ENCODE peak calls at places on chromosomes 4 and X, in nine cellular contexts. R is OCI-LY7, H is heart right ventricle, Z is PC-3, Y is endodermal cell, T is fibroblast of lung, E is astrocyte, N is uterus, G is BJ. M is an unnamed sample.

GRCh38 chrX:119041175-119041574 is 31.6 kb upstream of the CT47C1 start:
- DNase-seq in N (peak), Y (no peak), G (peak), E (peak), H (peak), T (peak), Z (peak), R (no peak), M (no peak)

GRCh38 chrX:67780694-67781109 is 236.9 kb downstream of the AR start:
- DNase-seq in Z (peak), H (peak), R (no peak), E (peak), Y (no peak), T (peak), G (peak), N (peak), M (no peak)

GRCh38 chrX:9847071-9847470 is 60.8 kb downstream of the SHROOM2 start:
- DNase-seq in Y (no peak), N (no peak), Z (peak), E (peak), H (no peak), T (no peak), G (peak), R (no peak), M (no peak)

GRCh38 chr4:72300126-72300525 is 268.3 kb downstream of the NPFFR2 start:
- DNase-seq in Y (no peak), Z (no peak), E (no peak), N (no peak), H (no peak), R (no peak), T (no peak), G (no peak), M (no peak)

GRCh38 chr4:162499478-162499877 is 335.7 kb upstream of the FSTL5 start:
- DNase-seq in T (no peak), N (no peak), G (no peak), E (no peak), H (no peak), Z (peak), R (peak), Y (no peak), M (no peak)

GRCh38 chr4:336099-336892 is 1.3 kb upstream of the ZNF141 start:
- DNase-seq in T (peak), R (no peak), G (no peak), Z (no peak), N (peak), H (peak), Y (peak), E (no peak), M (no peak)

GRCh38 chrX:25013593-25014365 is 2.0 kb downstream of the ARX start:
- DNase-seq in E (no peak), Y (peak), G (no peak), T (no peak), H (no peak), N (no peak), R (peak), Z (no peak), M (no peak)

GRCh38 chr4:165048170-165048569 is 5.5 kb upstream of the TRIM75 start:
- DNase-seq in E (no peak), H (no peak), Z (no peak), G (no peak), R (no peak), N (no peak), Y (peak), T (no peak), M (no peak)

GRCh38 chr4:80305466-80305865 is 30.1 kb upstream of the CFAP299 start:
- DNase-seq in T (no peak), E (peak), R (no peak), G (peak), H (no peak), Z (peak), N (no peak), Y (no peak), M (no peak)

GRCh38 chr4:24089831-24090531 is 200.1 kb upstream of the PPARGC1A start:
- DNase-seq in N (no peak), H (no peak), Z (peak), T (peak), E (peak), Y (no peak), G (no peak), R (no peak), M (no peak)

GRCh38 chr4:4580494-4580893 is 38.6 kb upstream of the STX18 start:
- DNase-seq in H (no peak), E (no peak), G (no peak), N (no peak), Y (no peak), R (no peak), Z (no peak), T (no peak), M (no peak)

GRCh38 chr4:13543648-13544555 is at the start of gene NKX3-2:
- DNase-seq in Y (peak), Z (peak), R (no peak), E (no peak), T (no peak), N (no peak), G (no peak), H (no peak), M (no peak)

GRCh38 chr4:175833574-175834350 is 21.7 kb upstream of the GPM6A start:
- DNase-seq in Z (peak), E (peak), H (no peak), Y (no peak), G (no peak), R (peak), N (no peak), T (no peak), M (no peak)

GRCh38 chrX:32591589-32591988 is 619.8 kb downstream of the DMD start:
- DNase-seq in Y (no peak), T (no peak), N (no peak), H (no peak), G (no peak), R (no peak), Z (no peak), E (no peak), M (no peak)

GRCh38 chr4:76504613-76505465 is 69.8 kb downstream of the SHROOM3 start:
- DNase-seq in H (no peak), Y (no peak), E (peak), G (no peak), T (peak), N (no peak), R (peak), Z (peak), M (peak)

GRCh38 chr4:14749910-14750309 is 252.4 kb upstream of the CPEB2 start:
- DNase-seq in H (peak), R (no peak), E (peak), G (no peak), Z (peak), Y (peak), T (peak), N (no peak), M (no peak)

GRCh38 chr4:68416591-68416990 is 30.7 kb upstream of the TMPRSS11E start:
- DNase-seq in R (no peak), E (no peak), G (no peak), N (no peak), T (no peak), H (no peak), Y (no peak), Z (peak), M (no peak)

GRCh38 chrX:15849555-15849954 is 5.1 kb downstream of the AP1S2 start:
- DNase-seq in G (no peak), E (no peak), N (no peak), Y (peak), T (peak), Z (peak), H (no peak), R (no peak), M (no peak)

GRCh38 chr4:23333946-23334878 is 555.6 kb downstream of the PPARGC1A start:
- DNase-seq in Y (peak), Z (peak), R (peak), H (peak), G (peak), N (no peak), T (peak), E (peak), M (no peak)

GRCh38 chrX:47877327-47877726 is 40.6 kb downstream of the ZNF81 start:
- DNase-seq in H (no peak), R (no peak), Z (no peak), E (no peak), N (no peak), T (no peak), Y (no peak), G (no peak), M (no peak)

GRCh38 chrX:56978172-56978571 is 17.2 kb downstream of the SPIN3 start:
- DNase-seq in N (peak), T (peak), Y (peak), E (peak), R (peak), H (peak), Z (peak), G (no peak), M (no peak)

GRCh38 chr4:4666693-4667642 is 125.1 kb upstream of the STX18 start:
- DNase-seq in R (no peak), Y (peak), E (peak), T (peak), H (no peak), Z (no peak), N (no peak), G (peak), M (no peak)

GRCh38 chrX:108165349-108166111 is 74.0 kb downstream of the ATG4A start:
- DNase-seq in N (peak), Y (peak), E (peak), T (peak), Z (peak), R (no peak), H (no peak), G (no peak), M (no peak)

GRCh38 chr4:162163892-162164759 is at the start of gene FSTL5:
- DNase-seq in T (peak), N (no peak), Y (peak), H (peak), G (no peak), Z (peak), E (peak), R (no peak), M (no peak)

GRCh38 chrX:15146515-15146914 is 123.4 kb downstream of the ASB9 start:
- DNase-seq in Y (peak), T (peak), H (no peak), Z (peak), E (no peak), R (peak), N (no peak), G (no peak), M (no peak)

GRCh38 chrX:39955621-39956020 is 142.1 kb downstream of the BCOR start:
- DNase-seq in N (no peak), Y (peak), T (no peak), H (no peak), E (no peak), R (peak), G (no peak), Z (no peak), M (no peak)

GRCh38 chr4:98937977-98938376 is 9.0 kb upstream of the EIF4E start:
- DNase-seq in G (no peak), Y (no peak), H (no peak), N (no peak), Z (no peak), E (no peak), T (no peak), R (no peak), M (no peak)

GRCh38 chr4:4614925-4615678 is 73.3 kb upstream of the STX18 start:
- DNase-seq in E (peak), T (peak), N (no peak), R (no peak), H (no peak), Z (no peak), Y (no peak), G (peak), M (no peak)

GRCh38 chr4:149291463-149291862 is 524.2 kb downstream of the IQCM start:
- DNase-seq in E (peak), T (peak), G (no peak), Z (peak), N (no peak), H (peak), R (no peak), Y (no peak), M (no peak)

GRCh38 chr4:176320340-176320975 is 692 bp downstream of the SPCS3 start:
- DNase-seq in H (peak), G (no peak), E (peak), Z (peak), Y (peak), T (peak), N (peak), R (peak), M (peak)

DNA sequence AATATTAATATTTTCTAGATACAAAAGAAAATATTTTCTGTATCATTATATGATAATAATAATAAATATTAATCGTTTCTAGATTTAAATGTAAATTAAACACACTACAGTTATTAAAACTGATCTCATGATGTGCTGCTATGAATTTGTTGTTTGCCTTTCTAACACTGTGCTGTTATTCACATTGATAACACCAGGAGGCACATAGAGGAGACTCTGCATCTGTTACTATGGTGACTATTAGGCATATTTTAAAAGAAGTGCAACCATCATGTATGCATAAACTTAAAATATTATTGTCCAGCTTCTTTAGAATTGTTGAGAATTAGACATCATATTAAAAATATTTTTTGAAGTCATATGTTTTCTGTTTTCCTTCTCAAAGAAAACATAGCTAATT is 11.8 kb upstream of the PDGFC start:
- DNase-seq in G (no peak), Z (peak), N (no peak), R (no peak), T (peak), H (no peak), E (peak), Y (no peak), M (no peak)
- TF ChIP-seq CTCF in G (peak), Z (peak), N (no peak), R (no peak), T (peak), H (peak), E (peak), Y (peak), M (no peak)

DNA sequence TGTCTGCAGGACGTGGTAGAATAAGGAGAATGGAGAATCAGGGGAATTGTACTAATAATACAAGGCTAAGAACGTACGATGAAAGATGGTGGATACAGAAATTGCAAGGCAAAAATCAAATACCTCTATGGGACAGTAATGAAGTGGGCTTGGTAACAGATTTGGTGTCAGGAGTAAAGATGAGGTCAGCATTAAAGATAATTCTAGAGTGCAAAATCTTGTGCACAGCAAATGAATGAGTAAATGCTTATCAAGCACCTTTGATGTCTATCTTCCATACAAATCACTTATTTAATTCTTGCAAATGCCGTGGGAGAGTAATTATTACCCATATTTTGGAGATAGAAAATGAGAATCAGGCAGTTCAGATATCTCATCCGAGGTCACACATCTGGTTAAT is 70.9 kb downstream of the DDX60 start:
- DNase-seq in G (no peak), R (no peak), E (no peak), Z (no peak), T (no peak), H (no peak), N (no peak), Y (no peak), M (no peak)
- H3K4me3 ChIP-seq in G (no peak), R (no peak), E (no peak), Z (no peak), T (no peak), H (no peak), N (no peak), Y (no peak), M (no peak)

GRCh38 chr4:138494931-138495330 is 252.8 kb upstream of the SLC7A11 start:
- DNase-seq in T (no peak), N (no peak), Z (peak), G (no peak), E (no peak), R (no peak), H (no peak), Y (peak), M (no peak)
- TF ChIP-seq CTCF in T (no peak), N (no peak), Z (peak), G (peak), E (peak), R (no peak), H (peak), Y (peak), M (peak)

DNA sequence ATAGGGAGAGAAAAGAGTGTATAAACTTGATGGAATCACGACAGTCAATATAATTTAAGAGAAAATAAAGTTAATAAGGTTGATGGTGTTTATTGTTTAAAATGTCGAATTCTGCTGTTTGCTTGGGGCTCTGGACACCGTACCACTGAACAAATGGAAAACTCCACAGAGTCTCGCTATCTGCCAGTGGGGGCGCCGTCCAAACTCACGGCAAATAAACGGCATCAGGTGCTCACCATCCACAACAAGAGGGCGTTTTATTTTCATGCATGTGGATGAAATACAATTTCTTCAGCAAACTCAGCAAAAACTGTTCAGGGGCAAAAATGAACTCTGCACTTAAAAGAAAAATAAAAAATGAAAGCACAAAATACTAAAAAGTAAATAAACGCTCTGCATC is 46.6 kb upstream of the FAM47C start:
- DNase-seq in H (no peak), Z (peak), G (no peak), E (no peak), Y (peak), N (no peak), R (no peak), T (no peak), M (no peak)
- H3K4me3 ChIP-seq in H (no peak), Z (no peak), G (no peak), E (no peak), Y (no peak), N (no peak), R (no peak), T (no peak), M (no peak)

GRCh38 chrX:41923257-41923924 is at the start of gene CASK:
- DNase-seq in R (peak), G (peak), Y (peak), Z (peak), H (peak), E (peak), T (peak), N (peak), M (peak)
- TF ChIP-seq CTCF in R (no peak), G (no peak), Y (no peak), Z (no peak), H (no peak), E (no peak), T (no peak), N (no peak), M (no peak)

GRCh38 chr4:152849350-152849749 is 69.6 kb downstream of the ARFIP1 start:
- DNase-seq in Z (no peak), G (no peak), R (no peak), N (no peak), T (no peak), E (no peak), H (no peak), Y (no peak), M (no peak)

GRCh38 chr4:152853293-152853692 is 73.5 kb downstream of the ARFIP1 start:
- DNase-seq in H (no peak), R (no peak), E (no peak), Z (no peak), G (no peak), T (no peak), Y (no peak), N (no peak), M (no peak)

GRCh38 chr4:152848508-152848907 is 68.8 kb downstream of the ARFIP1 start:
- DNase-seq in N (no peak), E (no peak), G (no peak), R (no peak), Z (no peak), T (no peak), Y (no peak), H (no peak), M (no peak)

GRCh38 chr4:152850377-152850776 is 70.6 kb downstream of the ARFIP1 start:
- DNase-seq in R (peak), E (peak), H (peak), N (peak), T (peak), Z (peak), G (no peak), Y (peak), M (no peak)

GRCh38 chr4:152851226-152851625 is 71.5 kb downstream of the ARFIP1 start:
- DNase-seq in N (no peak), R (no peak), Y (no peak), H (no peak), E (no peak), G (no peak), Z (no peak), T (no peak), M (no peak)
- H3K4me3 ChIP-seq in N (no peak), R (no peak), Y (no peak), H (no peak), E (no peak), G (no peak), Z (no peak), T (no peak), M (no peak)

DNA sequence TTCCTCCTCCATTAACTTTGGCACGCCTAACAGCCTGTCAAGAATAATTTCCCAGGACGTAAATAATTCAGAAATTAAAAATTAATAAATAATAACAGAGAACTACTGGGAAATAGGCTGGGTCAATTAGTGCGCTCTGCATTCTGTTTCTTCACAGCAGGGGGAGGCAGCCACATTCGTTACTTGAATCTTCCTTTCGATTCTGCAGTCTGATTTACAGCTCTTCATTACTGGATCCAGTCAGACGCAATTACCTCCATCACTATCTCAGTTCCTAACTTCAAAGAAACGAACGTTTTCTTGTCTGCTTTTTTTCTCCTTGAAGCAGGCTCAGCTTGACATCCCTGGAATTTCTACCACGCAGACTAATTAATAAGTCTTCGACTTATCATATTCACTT is 9.0 kb upstream of the RPL34 start:
- DNase-seq in Y (no peak), E (no peak), N (no peak), H (no peak), R (no peak), T (peak), G (no peak), Z (no peak), M (no peak)
- TF ChIP-seq CTCF in Y (peak), E (no peak), N (no peak), H (no peak), R (no peak), T (peak), G (peak), Z (no peak), M (no peak)

DNA sequence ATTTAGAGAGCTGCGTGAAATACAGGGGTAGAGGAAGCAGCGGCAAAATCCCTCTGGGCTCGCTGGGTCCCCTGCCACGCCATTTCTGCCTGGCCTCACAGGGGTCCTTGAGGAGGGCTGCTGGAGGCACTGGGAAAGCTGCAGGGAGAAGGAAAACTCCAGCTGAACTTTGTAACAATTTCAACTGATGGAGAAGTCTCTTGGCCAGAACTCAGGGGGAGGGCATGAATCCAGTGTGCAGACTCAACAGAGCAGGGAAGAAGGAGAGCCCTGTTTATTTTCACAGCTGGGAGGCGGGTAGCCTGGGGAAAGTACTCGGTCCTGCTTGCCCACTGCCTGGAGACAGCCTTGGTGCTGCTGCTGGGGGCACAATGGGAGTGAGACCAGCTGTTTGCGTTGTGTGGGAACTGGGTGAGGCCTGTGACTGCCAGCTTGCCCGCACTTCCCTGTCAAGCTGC is 93.2 kb upstream of the MAPK10 start:
- DNase-seq in G (no peak), T (peak), E (peak), R (no peak), N (peak), Y (no peak), Z (peak), H (peak), M (no peak)
- H3K4me3 ChIP-seq in G (no peak), T (peak), E (peak), R (no peak), N (peak), Y (no peak), Z (no peak), H (peak), M (no peak)

GRCh38 chr4:188611143-188611542 is 471.9 kb downstream of the TRIML1 start:
- DNase-seq in N (no peak), Z (no peak), R (no peak), G (no peak), Y (no peak), E (no peak), H (no peak), T (no peak), M (no peak)
- TF ChIP-seq CTCF in N (no peak), Z (no peak), R (no peak), G (no peak), Y (no peak), E (no peak), H (no peak), T (no peak), M (no peak)

M was measured in GM12864.